ENCODE peak calls at places on chromosomes 1 and 21, in five cellular contexts. L is prostate gland, Q is SJSA1, F is thyroid gland, K is H9. A is an unnamed sample. For H3K9me3, the result is how much of the 10 kb centered on the place peaks cover.

GRCh38 chr1:239672256-239672655 is 285.9 kb downstream of the CHRM3 start:
- DNase-seq in F (no peak), K (no peak), L (no peak), Q (no peak), A (no peak)

GRCh38 chr1:182917386-182917785 is 35.6 kb downstream of the SHCBP1L start:
- DNase-seq in K (no peak), F (no peak), L (no peak), Q (no peak), A (no peak)

GRCh38 chr1:37274896-37275631 is 199.3 kb upstream of the ZC3H12A start:
- DNase-seq in L (no peak), K (peak), F (no peak), Q (no peak), A (peak)

GRCh38 chr1:40739455-40740008 is 44.1 kb upstream of the KCNQ4 start:
- DNase-seq in K (no peak), L (no peak), F (no peak), Q (no peak), A (no peak)

GRCh38 chr1:85168884-85169283 is 31.9 kb downstream of the SYDE2 start:
- DNase-seq in L (no peak), F (no peak), Q (no peak), K (no peak), A (no peak)

GRCh38 chr1:222009105-222009730 is 267.3 kb upstream of the DUSP10 start:
- DNase-seq in K (peak), F (peak), Q (no peak), L (no peak), A (peak)

GRCh38 chr1:153548722-153549695 is at the start of gene S100A3:
- DNase-seq in K (peak), F (no peak), L (no peak), Q (peak), A (no peak)

GRCh38 chr1:37948841-37949240 is 2.0 kb upstream of the INPP5B start:
- DNase-seq in L (no peak), F (no peak), K (no peak), Q (no peak), A (no peak)

GRCh38 chr1:40984066-40984465 is 4.6 kb downstream of the CTPS1 start:
- DNase-seq in Q (peak), F (no peak), K (no peak), L (no peak), A (no peak)

GRCh38 chr1:144551107-144551542 is 41.6 kb upstream of the PPIAL4F start:
- DNase-seq in L (no peak), F (no peak), Q (no peak), K (no peak), A (no peak)

GRCh38 chr1:4220362-4220761 is 320.3 kb upstream of the C1orf174 start:
- DNase-seq in F (no peak), L (no peak), Q (no peak), K (no peak), A (no peak)
- H3K9me3 ChIP-seq in F (under half), L (under half), Q (under half), K (under half), A (under half)

DNA sequence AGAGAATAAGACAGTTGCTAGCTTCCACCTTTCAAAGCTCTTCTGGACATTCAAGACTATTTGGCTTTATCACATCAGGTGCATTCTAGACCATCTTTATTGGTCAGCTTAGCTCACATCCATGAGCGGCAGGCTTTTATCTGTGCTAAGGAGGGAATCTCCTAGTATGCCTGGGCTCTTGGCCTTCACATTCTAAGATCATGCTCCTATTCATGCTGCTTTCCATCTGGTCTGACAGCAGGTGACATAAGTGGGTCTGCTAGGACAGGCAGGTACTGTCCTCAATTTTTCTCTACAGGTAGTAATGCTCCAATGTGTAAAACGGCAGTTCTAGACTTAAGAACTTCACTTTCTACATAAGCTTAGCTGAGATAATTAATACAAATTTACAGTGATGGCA is 39.2 kb upstream of the ADAMTS1 start:
- DNase-seq in F (no peak), K (no peak), L (no peak), Q (no peak), A (no peak)
- H3K9me3 ChIP-seq in F (under half), K (under half), L (under half), Q (under half), A (under half)

DNA sequence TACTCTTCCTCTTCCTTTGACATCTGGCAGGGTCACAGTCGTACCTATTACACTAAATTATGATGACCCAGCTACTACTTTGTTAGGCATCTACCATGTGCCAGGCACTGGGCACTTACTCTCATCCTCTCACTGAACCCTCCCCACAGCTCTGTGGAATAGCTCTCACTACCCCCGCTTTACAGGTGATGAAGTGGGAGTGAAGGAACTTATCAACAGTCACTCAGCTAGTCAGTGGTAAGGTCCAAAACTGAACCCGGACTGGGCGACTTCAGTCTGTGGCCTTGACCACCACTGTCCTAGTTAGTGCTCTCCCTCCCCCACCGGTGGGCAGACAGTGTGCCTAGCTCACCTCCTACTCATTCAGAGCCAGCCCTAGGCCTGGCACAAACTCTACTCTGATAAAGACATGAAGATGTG is 12.3 kb downstream of the ADGRB2 start:
- DNase-seq in K (no peak), Q (no peak), L (no peak), F (no peak), A (no peak)
- H3K9me3 ChIP-seq in K (under half), Q (under half), L (under half), F (under half), A (under half)

GRCh38 chr1:107866870-107867269 is 98.1 kb downstream of the VAV3 start:
- DNase-seq in L (no peak), Q (no peak), F (no peak), K (no peak), A (no peak)

GRCh38 chr1:107867422-107867821 is 97.6 kb downstream of the VAV3 start:
- DNase-seq in Q (no peak), F (peak), L (no peak), K (peak), A (peak)

GRCh38 chr1:107867892-107868291 is 97.1 kb downstream of the VAV3 start:
- DNase-seq in Q (no peak), L (no peak), F (no peak), K (no peak), A (no peak)

GRCh38 chr1:107863342-107863741 is 101.6 kb downstream of the VAV3 start:
- DNase-seq in Q (no peak), F (no peak), K (no peak), L (no peak), A (no peak)

DNA sequence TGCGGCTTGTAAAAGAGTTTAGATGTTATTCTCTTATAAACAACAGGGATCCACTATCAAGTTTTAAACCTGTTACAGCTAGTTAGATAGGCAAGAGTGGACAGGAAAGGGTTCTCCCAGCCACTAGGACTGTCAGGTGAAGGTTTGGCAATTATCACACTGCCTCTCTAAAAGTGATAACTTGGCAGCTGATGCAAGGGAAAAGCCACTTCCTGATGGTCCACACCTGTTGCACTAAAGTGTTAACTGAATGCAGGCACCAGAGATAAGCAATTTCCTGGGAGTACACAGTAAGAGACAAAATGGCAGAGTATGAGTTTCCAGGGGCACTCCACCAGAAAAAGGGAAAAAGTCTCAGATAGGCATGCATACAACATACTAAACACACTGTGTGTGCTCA is 99.4 kb downstream of the VAV3 start:
- DNase-seq in K (no peak), F (no peak), L (no peak), Q (no peak), A (no peak)
- H3K9me3 ChIP-seq in K (under half), F (under half), L (under half), Q (under half), A (under half)

DNA sequence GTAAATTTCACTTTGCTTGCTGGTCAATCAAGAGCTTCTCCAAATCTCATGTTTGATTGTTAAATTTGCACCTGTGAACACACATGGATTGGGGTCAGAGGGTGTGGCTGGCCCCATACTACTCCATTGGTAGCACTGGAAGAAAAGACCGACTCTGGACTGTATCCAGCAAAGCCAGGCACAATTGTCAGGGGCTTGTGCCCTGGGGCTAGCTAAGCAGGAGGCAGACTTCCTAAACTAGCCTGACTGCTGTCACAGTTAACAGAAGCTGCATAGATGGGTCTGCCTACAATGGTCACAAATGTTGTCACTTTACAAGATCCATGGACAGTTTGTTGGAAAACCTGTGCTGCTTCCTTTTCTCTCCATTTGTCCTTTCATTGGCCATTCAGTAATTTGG is 421.0 kb downstream of the DSCAM start:
- DNase-seq in F (no peak), Q (no peak), L (no peak), K (no peak), A (no peak)
- H3K9me3 ChIP-seq in F (under half), Q (under half), L (under half), K (under half), A (under half)

GRCh38 chr1:2904191-2904590 is 102.7 kb upstream of the TTC34 start:
- DNase-seq in F (no peak), K (no peak), L (no peak), Q (no peak), A (no peak)

GRCh38 chr1:2906620-2907019 is 105.1 kb upstream of the TTC34 start:
- DNase-seq in F (no peak), Q (no peak), K (no peak), L (no peak), A (no peak)

GRCh38 chr1:2905356-2905755 is 103.9 kb upstream of the TTC34 start:
- DNase-seq in K (no peak), Q (no peak), F (no peak), L (no peak), A (no peak)

GRCh38 chr1:2906105-2906504 is 104.6 kb upstream of the TTC34 start:
- DNase-seq in L (no peak), K (no peak), Q (no peak), F (peak), A (no peak)

GRCh38 chr1:2903226-2903625 is 101.7 kb upstream of the TTC34 start:
- DNase-seq in K (no peak), L (no peak), F (no peak), Q (no peak), A (no peak)
- H3K9me3 ChIP-seq in K (half or more), L (under half), F (under half), Q (under half), A (under half)

A was measured in neural progenitor cell.